ENCODE peak calls at places on chromosomes 7 and 10, in four cellular contexts. Q is heart right ventricle, D is adrenal gland, B is heart left ventricle. Y is an unnamed sample. For H3K36me3, the result is how much of the 10 kb centered on the place peaks cover.

GRCh38 chr7:12583181-12583580 is 12.7 kb downstream of the SCIN start:
- DNase-seq in Q (no peak), B (no peak), D (no peak), Y (no peak)

GRCh38 chr10:117165557-117166419 is 27.7 kb upstream of the VAX1 start:
- DNase-seq in D (peak), B (no peak), Q (peak), Y (peak)

GRCh38 chr10:125209591-125210373 is 49.4 kb upstream of the CTBP2 start:
- DNase-seq in B (no peak), Q (no peak), D (no peak), Y (no peak)

GRCh38 chr7:45456747-45457146 is 117.4 kb upstream of the ADCY1 start:
- DNase-seq in B (no peak), Q (no peak), D (no peak), Y (no peak)

GRCh38 chr7:105141068-105141467 is 127.1 kb downstream of the KMT2E start:
- DNase-seq in B (no peak), Q (no peak), D (no peak), Y (no peak)

GRCh38 chr7:30733216-30733615 is 18.7 kb upstream of the INMT start:
- DNase-seq in D (no peak), B (no peak), Q (no peak), Y (no peak)

GRCh38 chr10:79484476-79484875 is 27.9 kb upstream of the EIF5AL1 start:
- DNase-seq in Q (no peak), D (no peak), B (no peak), Y (peak)

GRCh38 chr7:96131525-96131924 is 190.4 kb downstream of the SLC25A13 start:
- DNase-seq in B (no peak), Q (no peak), D (no peak), Y (no peak)

GRCh38 chr10:127702201-127702600 is 34.8 kb upstream of the FOXI2 start:
- DNase-seq in Q (no peak), D (no peak), B (no peak), Y (no peak)

GRCh38 chr7:1670894-1671875 is 1.1 kb downstream of the ELFN1 start:
- DNase-seq in Q (no peak), B (no peak), D (no peak), Y (peak)

GRCh38 chr7:30308392-30308791 is 24.0 kb downstream of the ZNRF2 start:
- DNase-seq in B (no peak), Q (no peak), D (no peak), Y (no peak)

GRCh38 chr10:106498675-106499074 is 665.8 kb downstream of the SORCS1 start:
- DNase-seq in D (no peak), Q (no peak), B (no peak), Y (no peak)

GRCh38 chr7:108452707-108453106 is 3.5 kb downstream of the NRCAM start:
- DNase-seq in Q (no peak), D (no peak), B (no peak), Y (no peak)

GRCh38 chr7:747186-747585 is 20.1 kb upstream of the PRKAR1B start:
- DNase-seq in B (no peak), D (no peak), Q (no peak), Y (peak)

GRCh38 chr7:73577627-73578341 is 595 bp downstream of the TBL2 start:
- DNase-seq in D (no peak), B (no peak), Q (no peak), Y (no peak)

GRCh38 chr10:116184448-116184794 is 88.6 kb downstream of the GFRA1 start:
- DNase-seq in Q (no peak), B (no peak), D (no peak), Y (no peak)

GRCh38 chr10:128295003-128295402 is 168.8 kb upstream of the MKI67 start:
- DNase-seq in B (no peak), D (no peak), Q (no peak), Y (no peak)

GRCh38 chr10:12509016-12509793 is 159.9 kb downstream of the CAMK1D start:
- DNase-seq in B (no peak), D (no peak), Q (no peak), Y (no peak)

GRCh38 chr10:62083868-62084267 is 182.4 kb downstream of the ARID5B start:
- DNase-seq in Q (peak), B (peak), D (no peak), Y (peak)

GRCh38 chr7:37713613-37714012 is 30.0 kb downstream of the GPR141 start:
- DNase-seq in B (no peak), Q (no peak), D (no peak), Y (no peak)

GRCh38 chr10:33136781-33137180 is 178.8 kb upstream of the ITGB1 start:
- DNase-seq in Q (no peak), D (no peak), B (no peak), Y (no peak)

GRCh38 chr10:123011987-123012386 is 3.2 kb downstream of the ACADSB start:
- DNase-seq in Q (no peak), D (no peak), B (no peak), Y (no peak)

GRCh38 chr7:2042650-2043049 is 190.1 kb downstream of the MAD1L1 start:
- DNase-seq in Q (no peak), B (no peak), D (no peak), Y (peak)

GRCh38 chr7:152574892-152575511 is 100.9 kb downstream of the XRCC2 start:
- DNase-seq in Q (no peak), D (no peak), B (no peak), Y (no peak)

GRCh38 chr10:132209978-132210530 is 23.3 kb downstream of the DPYSL4 start:
- DNase-seq in B (no peak), Q (peak), D (no peak), Y (no peak)

GRCh38 chr7:33517191-33517590 is 387.8 kb downstream of the BBS9 start:
- DNase-seq in D (no peak), Q (no peak), B (no peak), Y (no peak)

GRCh38 chr7:129494041-129494440 is 8.3 kb upstream of the SMKR1 start:
- DNase-seq in D (no peak), B (no peak), Q (no peak), Y (no peak)

GRCh38 chr10:97760461-97761257 is 11.1 kb downstream of the SFRP5 start:
- DNase-seq in Q (no peak), D (no peak), B (no peak), Y (no peak)

GRCh38 chr7:112414855-112415490 is 35.3 kb upstream of the IFRD1 start:
- DNase-seq in D (no peak), B (no peak), Q (no peak), Y (no peak)

GRCh38 chr10:62166331-62167154 is 102.1 kb downstream of the RTKN2 start:
- DNase-seq in D (no peak), Q (no peak), B (no peak), Y (peak)

GRCh38 chr10:33216661-33217427 is 117.6 kb downstream of the NRP1 start:
- DNase-seq in Q (no peak), B (no peak), D (no peak), Y (no peak)

GRCh38 chr7:102111758-102112119 is 174.9 kb upstream of the SH2B2 start:
- DNase-seq in B (no peak), Q (no peak), D (no peak), Y (no peak)

DNA sequence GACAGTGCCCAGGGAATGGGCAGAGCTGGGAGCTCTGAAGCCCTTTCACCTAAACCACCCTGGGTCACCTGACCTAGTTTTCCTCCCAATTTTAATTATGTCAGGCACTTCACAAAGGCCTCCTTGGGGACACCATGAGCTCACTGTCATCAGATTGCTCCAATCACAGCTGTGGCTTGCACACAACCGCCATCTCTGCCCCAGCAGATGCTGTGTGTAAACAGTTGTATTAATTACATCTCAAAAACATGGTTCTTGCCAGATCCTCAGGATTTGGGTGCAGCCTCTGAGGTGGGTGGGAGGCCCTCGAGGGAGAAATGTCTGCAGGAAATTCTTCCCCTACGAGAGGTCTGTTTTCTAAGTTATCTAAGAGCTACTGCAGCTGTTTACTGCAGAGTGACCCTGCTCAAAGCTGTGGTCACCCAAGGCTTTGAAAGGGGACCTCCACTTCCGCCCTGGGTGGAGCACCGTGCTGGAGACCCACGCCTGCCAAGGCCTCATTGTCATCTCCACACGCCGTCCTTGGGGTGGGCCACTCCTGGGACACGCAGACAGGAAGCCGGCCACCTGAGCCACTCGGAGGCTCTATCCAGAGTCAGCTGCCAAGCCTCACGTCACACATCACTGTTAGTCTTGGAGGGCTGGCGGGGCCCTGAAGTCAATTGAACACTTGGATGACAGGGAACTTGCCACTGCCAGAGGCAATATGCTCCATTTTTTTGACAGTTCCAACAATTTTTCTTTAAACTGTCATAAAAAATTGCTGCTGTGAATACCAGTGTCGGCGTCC is 81.5 kb downstream of the EGFR start:
- DNase-seq in Q (peak), B (peak), D (no peak), Y (peak)
- H3K27ac ChIP-seq in Q (peak), B (peak), D (no peak), Y (peak)

GRCh38 chr10:17838080-17838634 is 29.0 kb downstream of the MRC1 start:
- DNase-seq in Q (no peak), D (no peak), B (no peak), Y (no peak)
- H3K4me3 ChIP-seq in Q (no peak), D (no peak), B (no peak), Y (no peak)

GRCh38 chr7:98996162-98996552 is 117.8 kb downstream of the TRRAP start:
- DNase-seq in B (no peak), Q (no peak), D (no peak), Y (no peak)

GRCh38 chr7:98994046-98994944 is 116.0 kb downstream of the TRRAP start:
- DNase-seq in B (no peak), Q (no peak), D (no peak), Y (no peak)

GRCh38 chr7:98997836-98998235 is 119.5 kb downstream of the TRRAP start:
- DNase-seq in B (no peak), D (no peak), Q (no peak), Y (peak)

GRCh38 chr7:98995111-98995510 is 116.8 kb downstream of the TRRAP start:
- DNase-seq in B (no peak), Q (no peak), D (no peak), Y (no peak)

DNA sequence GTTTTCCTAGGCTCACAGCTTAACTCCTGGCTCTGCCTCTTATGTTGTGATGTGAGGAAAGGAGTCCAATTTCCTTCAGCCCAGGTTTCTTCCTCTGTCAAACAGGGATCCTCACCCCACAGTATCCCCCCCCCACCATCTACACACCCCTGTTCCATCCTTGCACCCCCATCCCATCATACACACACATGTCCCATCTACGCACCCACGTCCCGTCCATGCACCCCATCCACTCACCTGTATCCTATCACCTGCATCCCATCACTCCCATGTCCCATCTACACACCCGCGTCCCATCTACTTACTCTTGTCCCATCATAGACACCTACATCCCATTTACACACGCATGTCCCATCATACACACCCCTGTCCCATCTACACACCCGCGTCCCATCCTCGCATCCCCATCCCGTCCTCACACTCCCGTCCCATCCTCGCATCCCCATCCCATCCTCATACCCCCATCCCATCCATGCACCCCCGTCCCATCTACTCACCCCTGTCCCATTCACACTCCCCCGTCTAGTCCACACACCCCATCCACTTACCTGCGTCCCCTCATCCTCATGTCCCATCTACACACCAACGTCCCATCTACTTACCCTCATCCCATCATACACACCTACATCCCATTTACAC is 117.3 kb downstream of the TRRAP start:
- DNase-seq in D (no peak), Q (no peak), B (no peak), Y (no peak)
- H3K36me3 ChIP-seq in D (half or more), Q (under half), B (half or more), Y (half or more)

GRCh38 chr7:137956591-137956990 is 45.3 kb downstream of the CREB3L2 start:
- DNase-seq in Q (no peak), D (no peak), B (no peak), Y (no peak)
- H3K27ac ChIP-seq in Q (no peak), D (no peak), B (no peak), Y (peak)

GRCh38 chr7:99096124-99096887 is 47.6 kb downstream of the SMURF1 start:
- DNase-seq in D (peak), Q (no peak), B (no peak), Y (no peak)

GRCh38 chr7:99099499-99100077 is 44.3 kb downstream of the SMURF1 start:
- DNase-seq in Q (no peak), B (peak), D (no peak), Y (no peak)

GRCh38 chr7:99097730-99098129 is 46.2 kb downstream of the SMURF1 start:
- DNase-seq in B (no peak), D (no peak), Q (no peak), Y (no peak)

GRCh38 chr7:99098317-99098823 is 45.5 kb downstream of the SMURF1 start:
- DNase-seq in B (no peak), D (no peak), Q (no peak), Y (no peak)

GRCh38 chr7:99098824-99099498 is 44.9 kb downstream of the SMURF1 start:
- DNase-seq in B (no peak), Q (no peak), D (no peak), Y (no peak)
- H3K4me3 ChIP-seq in B (no peak), Q (no peak), D (no peak), Y (no peak)

DNA sequence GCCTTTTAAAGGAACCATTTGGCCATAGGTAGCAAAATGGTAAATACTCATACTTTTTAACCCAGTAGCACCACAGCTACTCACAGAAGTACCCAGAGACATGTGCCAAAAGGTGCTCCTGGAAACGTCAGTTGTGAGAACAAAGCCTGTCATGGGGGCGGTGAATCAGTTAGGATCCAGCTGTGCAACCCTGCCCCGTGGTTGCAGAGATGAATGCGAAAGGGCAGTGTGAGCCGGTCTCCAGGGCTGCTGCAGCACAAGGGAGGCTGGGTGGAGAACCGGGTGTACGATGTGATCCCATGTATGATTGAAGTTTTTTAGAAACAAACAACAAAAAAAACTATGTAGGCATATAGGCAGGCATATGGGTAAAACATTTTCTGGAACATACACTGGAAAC is 1.3 kb upstream of the LRRC18 start:
- DNase-seq in D (no peak), B (no peak), Q (no peak), Y (no peak)
- H3K36me3 ChIP-seq in D (under half), B (under half), Q (under half), Y (under half)

GRCh38 chr7:16967174-16967868 is 85.5 kb upstream of the AGR3 start:
- DNase-seq in Q (no peak), B (no peak), D (no peak), Y (no peak)
- H3K27ac ChIP-seq in Q (no peak), B (no peak), D (no peak), Y (peak)

GRCh38 chr7:150631866-150632864 is at the start of gene GIMAP6:
- DNase-seq in D (no peak), Q (peak), B (peak), Y (no peak)
- H3K4me3 ChIP-seq in D (no peak), Q (peak), B (peak), Y (peak)